ENCODE peak calls at places on chromosomes 7 and 10, in nine cellular contexts. N is stimulated activated CD4-positive, alpha-beta T cell treated with anti-CD3 and anti-CD28 coated beads, Interleukin-1b, Interleukin-23, amount 100 ng/mL, for 1 hour; H is NCI-H1694; F is fibroblast of mammary gland; U is stimulated activated CD8-positive, alpha-beta memory T cell treated with anti-CD3 and anti-CD28 coated beads, Interleukin-2, amount 100 ng/mL, for 1 hour; R is RWPE1; G is EL; Z is mucosa of gallbladder; E is astrocyte. M is an unnamed sample.

GRCh38 chr10:24041030-24041429 is 167.9 kb upstream of the KIAA1217 start:
- DNase-seq in N (no peak), H (no peak), F (no peak), U (no peak), R (no peak), G (no peak), Z (no peak), E (no peak), M (no peak)

GRCh38 chr10:86583983-86584382 is 62.4 kb upstream of the WAPL start:
- DNase-seq in N (no peak), H (no peak), F (no peak), U (no peak), R (no peak), G (no peak), Z (no peak), E (no peak), M (no peak)

GRCh38 chr10:97338041-97338440 is 3.5 kb upstream of the FRAT2 start:
- DNase-seq in N (no peak), H (no peak), F (no peak), U (no peak), R (no peak), G (no peak), Z (no peak), E (no peak), M (no peak)

GRCh38 chr7:142535123-142535779 is 214.0 kb upstream of the PRSS1 start:
- DNase-seq in N (peak; percentile 15), H (peak; percentile 13), F (peak; percentile 92), U (peak; percentile 43), R (peak; percentile 58), G (peak; percentile 94), Z (peak; percentile 47), E (peak; percentile 71), M (peak; percentile 87)

GRCh38 chr10:79052311-79053080 is 16.3 kb upstream of the ZMIZ1 start:
- DNase-seq in N (no peak), H (no peak), F (no peak), U (no peak), R (no peak), G (no peak), Z (no peak), E (peak; percentile 23), M (peak; percentile 49)

GRCh38 chr10:12846718-12847117 is 154.8 kb downstream of the CCDC3 start:
- DNase-seq in N (no peak), H (no peak), F (peak; percentile 15), U (no peak), R (no peak), G (no peak), Z (no peak), E (peak; percentile 27), M (peak; percentile 13)

GRCh38 chr10:108204528-108205313 is 1040.2 kb upstream of the SORCS1 start:
- DNase-seq in N (no peak), H (peak; percentile 6), F (peak; percentile 47), U (no peak), R (peak; percentile 30), G (peak; percentile 10), Z (no peak), E (no peak), M (peak; percentile 16)

GRCh38 chr7:16919440-16919839 is 37.7 kb upstream of the AGR3 start:
- DNase-seq in N (no peak), H (no peak), F (no peak), U (no peak), R (no peak), G (no peak), Z (no peak), E (no peak), M (no peak)

GRCh38 chr7:158391541-158391940 is 196.1 kb downstream of the PTPRN2 start:
- DNase-seq in N (no peak), H (no peak), F (no peak), U (no peak), R (no peak), G (no peak), Z (no peak), E (no peak), M (no peak)

GRCh38 chr7:38658916-38659315 is 27.7 kb upstream of the AMPH start:
- DNase-seq in N (no peak), H (no peak), F (peak; percentile 61), U (no peak), R (no peak), G (peak; percentile 16), Z (no peak), E (no peak), M (no peak)

GRCh38 chr7:45697576-45698136 is 123.5 kb downstream of the ADCY1 start:
- DNase-seq in N (no peak), H (no peak), F (peak; percentile 40), U (no peak), R (no peak), G (peak; percentile 37), Z (peak; percentile 6), E (peak; percentile 36), M (peak; percentile 3)

GRCh38 chr7:128045766-128046165 is 14.5 kb upstream of the LRRC4 start:
- DNase-seq in N (no peak), H (no peak), F (peak; percentile 42), U (no peak), R (no peak), G (peak; percentile 47), Z (no peak), E (peak; percentile 54), M (peak; percentile 61)

GRCh38 chr10:12556057-12556456 is 206.7 kb downstream of the CAMK1D start:
- DNase-seq in N (no peak), H (no peak), F (no peak), U (no peak), R (no peak), G (no peak), Z (no peak), E (no peak), M (no peak)

GRCh38 chr10:60978287-60979115 is 34.5 kb upstream of the RHOBTB1 start:
- DNase-seq in N (no peak), H (no peak), F (peak; percentile 48), U (no peak), R (peak; percentile 76), G (peak; percentile 75), Z (no peak), E (peak; percentile 54), M (no peak)

GRCh38 chr7:114921636-114922150 is at the start of gene MDFIC:
- DNase-seq in N (no peak), H (no peak), F (no peak), U (no peak), R (no peak), G (no peak), Z (no peak), E (no peak), M (no peak)

GRCh38 chr7:105277341-105277740 is 111.4 kb downstream of the SRPK2 start:
- DNase-seq in N (no peak), H (no peak), F (peak; percentile 92), U (no peak), R (peak; percentile 91), G (no peak), Z (no peak), E (peak; percentile 97), M (peak; percentile 54)

GRCh38 chr7:36686499-36686898 is 37.8 kb downstream of the AOAH start:
- DNase-seq in N (no peak), H (no peak), F (peak; percentile 52), U (no peak), R (peak; percentile 59), G (peak; percentile 34), Z (no peak), E (peak; percentile 59), M (peak; percentile 75)

GRCh38 chr7:29426587-29426986 is 137.0 kb upstream of the PRR15 start:
- DNase-seq in N (no peak), H (no peak), F (no peak), U (no peak), R (no peak), G (no peak), Z (no peak), E (no peak), M (no peak)

GRCh38 chr10:125329056-125329455 is 168.7 kb upstream of the CTBP2 start:
- DNase-seq in N (no peak), H (no peak), F (no peak), U (no peak), R (no peak), G (no peak), Z (no peak), E (no peak), M (no peak)

GRCh38 chr7:47480576-47481538 is 101.1 kb downstream of the TNS3 start:
- DNase-seq in N (no peak), H (no peak), F (no peak), U (no peak), R (no peak), G (no peak), Z (no peak), E (no peak), M (no peak)

GRCh38 chr10:131808370-131808930 is 92.4 kb upstream of the PPP2R2D start:
- DNase-seq in N (no peak), H (no peak), F (no peak), U (no peak), R (no peak), G (no peak), Z (peak; percentile 4), E (no peak), M (no peak)

GRCh38 chr10:122021421-122021820 is 32.5 kb downstream of the TACC2 start:
- DNase-seq in N (no peak), H (no peak), F (peak; percentile 62), U (no peak), R (no peak), G (no peak), Z (peak; percentile 31), E (no peak), M (peak; percentile 71)

GRCh38 chr10:28367865-28368541 is 65.1 kb upstream of the MPP7 start:
- DNase-seq in N (peak; percentile 11), H (no peak), F (peak; percentile 3), U (no peak), R (peak; percentile 14), G (peak; percentile 20), Z (no peak), E (no peak), M (no peak)

GRCh38 chr7:98240961-98241673 is 10.9 kb downstream of the TECPR1 start:
- DNase-seq in N (no peak), H (no peak), F (peak; percentile 40), U (no peak), R (peak; percentile 56), G (peak; percentile 31), Z (no peak), E (no peak), M (peak; percentile 21)

GRCh38 chr7:56291-56913 is 136.0 kb upstream of the FAM20C start:
- DNase-seq in N (no peak), H (no peak), F (peak; percentile 18), U (no peak), R (no peak), G (no peak), Z (no peak), E (no peak), M (no peak)

GRCh38 chr7:116691664-116692063 is 19.7 kb downstream of the MET start:
- DNase-seq in N (no peak), H (no peak), F (peak; percentile 78), U (no peak), R (no peak), G (no peak), Z (no peak), E (peak; percentile 52), M (peak; percentile 49)

GRCh38 chr7:27167916-27168264 is 2.6 kb upstream of the HOXA9 start:
- DNase-seq in N (no peak), H (no peak), F (peak; percentile 83), U (no peak), R (no peak), G (peak; percentile 76), Z (no peak), E (no peak), M (no peak)

GRCh38 chr7:45176091-45176490 is 18.5 kb downstream of the RAMP3 start:
- DNase-seq in N (no peak), H (no peak), F (no peak), U (no peak), R (no peak), G (no peak), Z (no peak), E (no peak), M (no peak)

GRCh38 chr7:132270517-132270916 is 305.8 kb downstream of the PLXNA4 start:
- DNase-seq in N (no peak), H (no peak), F (peak; percentile 8), U (no peak), R (no peak), G (no peak), Z (no peak), E (no peak), M (no peak)

GRCh38 chr7:28921822-28922221 is 36.3 kb downstream of the TRIL start:
- DNase-seq in N (no peak), H (peak; percentile 85), F (peak; percentile 70), U (no peak), R (peak; percentile 64), G (peak; percentile 66), Z (peak; percentile 66), E (peak; percentile 50), M (peak; percentile 75)

GRCh38 chr7:41977165-41977651 is 259.8 kb downstream of the GLI3 start:
- DNase-seq in N (no peak), H (no peak), F (peak; percentile 78), U (no peak), R (peak; percentile 59), G (peak; percentile 56), Z (no peak), E (peak; percentile 49), M (peak; percentile 62)